ENCODE peak calls at places on chromosomes 12 and 14, in seven cellular contexts. S, B, O, T, E, X and M are unnamed samples.

GRCh38 chr14:40630471-40630870 is 976.2 kb upstream of the LRFN5 start:
- DNase-seq in B (no peak), T (no peak), X (no peak), S (no peak), O (no peak), E (no peak), M (no peak)

GRCh38 chr14:38430522-38430921 is 174.6 kb upstream of the CLEC14A start:
- DNase-seq in X (no peak), S (no peak), E (no peak), B (no peak), O (no peak), T (no peak), M (no peak)

GRCh38 chr14:101474563-101475467 is 86.5 kb upstream of the DIO3 start:
- DNase-seq in S (no peak), T (peak; percentile 29), X (peak; percentile 24), O (peak; percentile 29), E (no peak), B (peak; percentile 65), M (peak; percentile 64)

GRCh38 chr12:131102493-131102931 is 148.8 kb downstream of the ADGRD1 start:
- DNase-seq in E (peak; percentile 3), S (no peak), O (no peak), B (peak; percentile 66), T (no peak), X (no peak), M (peak; percentile 63)

GRCh38 chr12:108325549-108325948 is 13.6 kb downstream of the CMKLR1 start:
- DNase-seq in E (no peak), B (no peak), O (no peak), X (no peak), T (no peak), S (no peak), M (no peak)

GRCh38 chr12:12449533-12450025 is 92.7 kb downstream of the BORCS5 start:
- DNase-seq in O (peak; percentile 75), X (peak; percentile 67), B (no peak), S (no peak), T (no peak), E (no peak), M (no peak)

GRCh38 chr14:80213602-80214001 is 2.3 kb upstream of the DIO2 start:
- DNase-seq in O (peak; percentile 79), B (no peak), E (peak; percentile 66), T (no peak), S (no peak), X (no peak), M (no peak)

GRCh38 chr14:99745307-99745951 is 47.8 kb upstream of the EML1 start:
- DNase-seq in X (no peak), O (peak; percentile 97), B (no peak), E (no peak), T (no peak), S (peak; percentile 77), M (no peak)

GRCh38 chr12:77402726-77403125 is 337.4 kb upstream of the E2F7 start:
- DNase-seq in T (no peak), E (no peak), O (peak; percentile 35), X (no peak), B (no peak), S (peak; percentile 16), M (no peak)

GRCh38 chr12:6039894-6040601 is 84.4 kb downstream of the VWF start:
- DNase-seq in O (peak; percentile 79), T (peak; percentile 42), B (no peak), E (peak; percentile 72), X (no peak), S (no peak), M (no peak)

GRCh38 chr12:48973992-48974673 is 2.6 kb upstream of the WNT10B start:
- DNase-seq in B (no peak), O (peak; percentile 90), T (no peak), E (peak; percentile 74), S (no peak), X (no peak), M (no peak)
- TF ChIP-seq CTCF in B (peak; percentile 45), O (peak; percentile 29), T (no peak), E (peak; percentile 53), S (peak; percentile 72), X (peak; percentile 38), M (peak; percentile 78)

DNA sequence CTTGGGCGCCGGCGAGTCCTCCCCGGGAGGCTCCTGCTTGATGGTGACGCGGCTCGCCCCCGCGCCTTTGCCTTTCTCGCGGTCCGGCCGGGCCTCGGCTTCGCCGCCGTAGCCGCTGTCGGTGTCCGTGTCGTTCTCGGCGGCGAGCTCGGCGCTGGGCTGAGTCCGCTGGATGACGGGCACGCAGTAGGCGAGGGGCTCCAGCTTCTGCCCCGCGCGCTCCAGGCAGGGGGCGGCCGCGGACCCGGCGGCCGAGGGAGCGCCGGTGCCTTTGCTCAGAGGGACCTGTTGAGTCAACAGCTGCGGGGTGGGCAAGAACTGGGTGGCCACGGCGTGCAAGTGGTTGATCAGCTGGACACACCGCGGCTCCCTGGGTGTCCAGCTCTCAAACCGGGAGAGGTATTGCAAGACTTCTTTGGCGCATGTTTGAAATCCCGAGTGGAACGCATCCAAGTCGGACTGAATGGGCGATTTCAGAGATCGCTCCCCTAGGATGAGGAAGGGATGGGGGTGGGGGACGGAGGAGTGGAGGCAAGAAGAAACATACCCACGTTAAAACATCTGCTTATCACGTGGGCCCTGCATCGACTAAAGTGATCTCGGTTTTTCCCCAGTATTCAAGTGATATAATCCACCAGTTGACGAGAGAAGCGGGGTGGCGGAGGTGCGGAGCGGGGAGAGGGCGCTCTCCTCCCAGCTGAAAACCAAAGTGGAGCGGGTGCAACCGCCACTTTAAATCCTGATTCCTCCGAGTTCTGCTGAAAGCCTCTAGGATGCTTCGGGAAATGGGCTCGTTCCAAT is 2.0 kb downstream of the BHLHE41 start:
- DNase-seq in X (peak; percentile 67), B (peak; percentile 83), T (peak; percentile 79), O (peak; percentile 79), E (peak; percentile 21), S (no peak), M (peak; percentile 73)
- TF ChIP-seq CTCF in X (no peak), B (no peak), T (peak; percentile 12), O (peak; percentile 39), E (peak; percentile 22), S (peak; percentile 44), M (peak; percentile 30)

GRCh38 chr12:116880817-116881324 is 370 bp downstream of the HRK start:
- DNase-seq in X (no peak), O (peak; percentile 18), T (no peak), S (no peak), B (no peak), E (peak; percentile 69), M (no peak)

GRCh38 chr12:116881867-116882507 is 746 bp upstream of the HRK start:
- DNase-seq in B (no peak), S (no peak), T (no peak), E (no peak), O (no peak), X (no peak), M (no peak)

GRCh38 chr12:116880213-116880816 is 926 bp downstream of the HRK start:
- DNase-seq in B (no peak), T (no peak), S (no peak), E (no peak), O (peak; percentile 29), X (no peak), M (no peak)

GRCh38 chr12:116881325-116881866 is at the start of gene HRK:
- DNase-seq in S (no peak), O (no peak), X (no peak), B (no peak), E (peak; percentile 45), T (no peak), M (no peak)

GRCh38 chr12:116882742-116883141 is 1.5 kb upstream of the HRK start:
- DNase-seq in S (no peak), X (no peak), B (no peak), T (no peak), E (peak; percentile 20), O (peak; percentile 53), M (no peak)
- TF ChIP-seq CTCF in S (peak; percentile 48), X (no peak), B (no peak), T (no peak), E (peak; percentile 60), O (peak; percentile 30), M (peak; percentile 58)

DNA sequence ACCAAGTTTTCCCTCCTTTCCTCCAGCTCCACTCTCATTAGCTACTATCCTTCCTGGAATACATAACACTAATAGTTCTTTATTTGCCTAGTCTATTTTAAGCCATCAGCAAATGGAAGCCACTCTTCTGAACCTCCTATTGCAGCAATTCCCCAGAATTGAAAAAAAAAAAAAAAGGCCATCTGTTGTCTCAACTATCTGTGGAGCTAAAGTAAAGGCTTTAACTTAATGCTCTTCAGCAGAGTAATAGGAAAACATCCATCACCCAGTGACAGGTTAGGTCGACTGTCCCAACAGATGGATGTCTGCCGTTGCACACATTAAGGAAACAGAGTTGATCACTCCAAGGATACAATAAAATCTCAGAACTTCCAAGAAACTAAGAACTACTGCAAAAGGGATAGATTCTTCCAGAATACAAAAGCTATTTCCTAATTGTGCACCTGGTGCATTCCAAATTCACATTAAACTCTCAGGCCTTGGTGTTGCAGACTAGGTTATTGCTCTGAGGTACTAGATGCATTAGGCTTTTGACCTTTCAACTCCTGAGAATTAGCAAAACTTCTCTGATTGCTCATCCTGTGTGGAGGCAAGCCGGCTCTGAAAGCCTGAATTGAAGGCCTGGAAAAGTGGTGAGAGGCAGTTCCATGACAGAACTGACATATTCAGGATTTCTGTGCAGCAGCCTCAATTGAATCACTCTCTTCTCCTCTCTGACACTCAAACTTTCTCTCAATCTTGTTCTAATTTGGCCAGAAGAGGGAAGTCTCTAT is 238.4 kb upstream of the HMGA2 start:
- DNase-seq in E (no peak), X (no peak), S (no peak), B (no peak), T (no peak), O (no peak), M (no peak)
- TF ChIP-seq CTCF in E (no peak), X (no peak), S (no peak), B (no peak), T (no peak), O (no peak), M (no peak)

DNA sequence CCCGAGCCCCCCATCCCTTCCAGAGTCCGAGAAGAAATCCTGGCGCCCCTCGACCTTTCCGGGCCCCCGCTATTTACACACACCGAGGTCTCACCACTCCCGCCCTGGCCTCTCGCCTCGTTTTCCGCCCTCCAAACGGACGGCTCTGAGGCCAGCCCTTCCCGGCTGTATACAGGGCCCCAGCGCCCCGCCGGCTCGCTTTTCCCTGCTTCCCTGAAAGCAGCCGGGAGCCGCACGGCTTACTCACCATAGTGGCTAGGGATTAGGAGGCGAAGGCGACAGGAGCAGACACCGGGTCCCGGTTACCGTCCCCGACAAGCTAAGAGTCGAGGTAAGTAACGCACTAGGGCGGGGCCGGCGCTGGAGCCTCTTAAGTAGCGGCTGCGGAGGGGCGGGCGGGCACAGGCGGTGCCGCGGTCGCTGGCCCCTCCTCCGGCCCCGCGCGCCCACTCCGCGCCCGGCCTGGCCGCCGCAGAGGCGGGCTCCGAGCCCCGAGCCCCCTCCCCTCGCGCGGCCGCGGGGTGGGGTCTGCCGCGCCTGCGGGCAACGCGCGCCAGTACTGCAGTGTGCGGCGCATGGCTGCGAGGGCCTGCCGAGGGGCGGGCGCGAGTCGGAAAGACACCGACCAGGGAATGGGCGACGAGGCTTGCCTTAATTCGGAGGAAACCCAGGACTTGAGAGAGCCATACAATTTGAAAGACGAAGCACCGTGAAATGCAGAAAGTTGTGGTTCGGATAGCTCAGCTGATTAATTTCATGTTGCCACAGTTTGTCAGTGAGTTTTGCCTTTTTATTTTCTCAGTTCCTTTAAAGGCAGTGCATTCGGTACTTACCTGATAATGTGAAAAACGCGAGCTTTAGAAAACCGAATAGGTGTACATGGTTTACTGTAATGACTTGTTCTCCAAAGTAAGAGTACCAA is at the start of gene TUBA1B:
- DNase-seq in B (peak; percentile 96), X (peak; percentile 93), O (peak; percentile 86), T (peak; percentile 91), S (no peak), E (peak; percentile 95), M (peak; percentile 93)
- TF ChIP-seq CTCF in B (no peak), X (no peak), O (no peak), T (no peak), S (no peak), E (no peak), M (no peak)

GRCh38 chr14:74979442-74980397 is 23.0 kb upstream of the EIF2B2 start:
- DNase-seq in S (no peak), X (no peak), E (peak; percentile 69), T (no peak), O (peak; percentile 38), B (peak; percentile 78), M (no peak)
- TF ChIP-seq CTCF in S (peak; percentile 43), X (no peak), E (peak; percentile 39), T (no peak), O (peak; percentile 9), B (no peak), M (no peak)